ENCODE peak calls at places on chromosomes 11 and 22, in four cellular contexts. One of them, this sample, is unnamed.

GRCh38 chr22:30212363-30212995 is 34.1 kb downstream of the LIF start:
- DNase-seq in psoas muscle: peak
- DNase-seq in mammary epithelial cell: peak
- DNase-seq in CD14-positive monocyte: peak
- DNase-seq in this sample: peak

GRCh38 chr22:39284983-39285382 is 34.4 kb downstream of the RPL3 start:
- DNase-seq in psoas muscle: no peak
- DNase-seq in mammary epithelial cell: no peak
- DNase-seq in CD14-positive monocyte: no peak
- DNase-seq in this sample: no peak

GRCh38 chr11:1832989-1833365 is 1.8 kb upstream of the SYT8 start:
- DNase-seq in psoas muscle: no peak
- DNase-seq in mammary epithelial cell: no peak
- DNase-seq in CD14-positive monocyte: peak
- DNase-seq in this sample: peak

GRCh38 chr11:59846556-59846955 is 1.3 kb upstream of the CBLIF start:
- DNase-seq in psoas muscle: no peak
- DNase-seq in mammary epithelial cell: no peak
- DNase-seq in CD14-positive monocyte: no peak
- DNase-seq in this sample: no peak

GRCh38 chr11:114762437-114762836 is 84.1 kb downstream of the NXPE2 start:
- DNase-seq in psoas muscle: peak
- DNase-seq in mammary epithelial cell: peak
- DNase-seq in CD14-positive monocyte: no peak
- DNase-seq in this sample: no peak

GRCh38 chr11:34627197-34627596 is 6.3 kb downstream of the EHF start:
- DNase-seq in psoas muscle: no peak
- DNase-seq in mammary epithelial cell: peak
- DNase-seq in CD14-positive monocyte: no peak
- DNase-seq in this sample: no peak

GRCh38 chr22:30356392-30357230 is at the start of the genes CCDC157 and SF3A1:
- DNase-seq in psoas muscle: peak
- DNase-seq in mammary epithelial cell: peak
- DNase-seq in CD14-positive monocyte: peak
- DNase-seq in this sample: peak

GRCh38 chr22:49206281-49206680 is 621.4 kb downstream of the BRD1 start:
- DNase-seq in psoas muscle: no peak
- DNase-seq in mammary epithelial cell: no peak
- DNase-seq in CD14-positive monocyte: peak
- DNase-seq in this sample: peak

GRCh38 chr11:12798609-12799011 is 124.4 kb downstream of the TEAD1 start:
- DNase-seq in psoas muscle: no peak
- DNase-seq in mammary epithelial cell: peak
- DNase-seq in CD14-positive monocyte: no peak
- DNase-seq in this sample: no peak

GRCh38 chr11:22432331-22433065 is 94.3 kb downstream of the SLC17A6 start:
- DNase-seq in psoas muscle: peak
- DNase-seq in mammary epithelial cell: no peak
- DNase-seq in CD14-positive monocyte: no peak
- DNase-seq in this sample: no peak

GRCh38 chr11:18352581-18352980 is 30.2 kb downstream of the GTF2H1 start:
- DNase-seq in psoas muscle: no peak
- DNase-seq in mammary epithelial cell: peak
- DNase-seq in CD14-positive monocyte: no peak
- DNase-seq in this sample: no peak

GRCh38 chr11:61793084-61793828 is 545 bp downstream of the FEN1 start:
- DNase-seq in psoas muscle: no peak
- DNase-seq in mammary epithelial cell: peak
- DNase-seq in CD14-positive monocyte: no peak
- DNase-seq in this sample: peak

GRCh38 chr11:40289370-40289769 is 1170.1 kb downstream of the LRRC4C start:
- DNase-seq in psoas muscle: no peak
- DNase-seq in mammary epithelial cell: no peak
- DNase-seq in CD14-positive monocyte: no peak
- DNase-seq in this sample: no peak

GRCh38 chr11:33747969-33748368 is 11.7 kb upstream of the CD59 start:
- DNase-seq in psoas muscle: no peak
- DNase-seq in mammary epithelial cell: no peak
- DNase-seq in CD14-positive monocyte: no peak
- DNase-seq in this sample: peak

GRCh38 chr11:71179877-71180276 is 72.5 kb downstream of the SHANK2 start:
- DNase-seq in psoas muscle: no peak
- DNase-seq in mammary epithelial cell: peak
- DNase-seq in CD14-positive monocyte: no peak
- DNase-seq in this sample: no peak

GRCh38 chr11:112267188-112267591 is 6.5 kb upstream of the PLET1 start:
- DNase-seq in psoas muscle: no peak
- DNase-seq in mammary epithelial cell: no peak
- DNase-seq in CD14-positive monocyte: no peak
- DNase-seq in this sample: no peak

GRCh38 chr22:26124991-26125725 is 44.1 kb upstream of the SEZ6L start:
- DNase-seq in psoas muscle: no peak
- DNase-seq in mammary epithelial cell: no peak
- DNase-seq in CD14-positive monocyte: no peak
- DNase-seq in this sample: no peak

GRCh38 chr11:122242731-122243130 is 126.7 kb upstream of the BLID start:
- DNase-seq in psoas muscle: no peak
- DNase-seq in mammary epithelial cell: no peak
- DNase-seq in CD14-positive monocyte: no peak
- DNase-seq in this sample: no peak

GRCh38 chr11:79285756-79286155 is 155.1 kb downstream of the TENM4 start:
- DNase-seq in psoas muscle: no peak
- DNase-seq in mammary epithelial cell: no peak
- DNase-seq in CD14-positive monocyte: no peak
- DNase-seq in this sample: no peak

GRCh38 chr11:118619444-118620205 is 12.2 kb downstream of the PHLDB1 start:
- DNase-seq in psoas muscle: peak
- DNase-seq in mammary epithelial cell: peak
- DNase-seq in CD14-positive monocyte: no peak
- DNase-seq in this sample: peak

GRCh38 chr11:57150454-57150917 is 31.3 kb upstream of the LRRC55 start:
- DNase-seq in psoas muscle: no peak
- DNase-seq in mammary epithelial cell: no peak
- DNase-seq in CD14-positive monocyte: no peak
- DNase-seq in this sample: no peak

GRCh38 chr11:120773501-120774031 is 250.3 kb upstream of the TBCEL start:
- DNase-seq in psoas muscle: no peak
- DNase-seq in mammary epithelial cell: no peak
- DNase-seq in CD14-positive monocyte: no peak
- DNase-seq in this sample: no peak

GRCh38 chr11:116788534-116788933 is 711 bp upstream of the ZPR1 start:
- DNase-seq in psoas muscle: no peak
- DNase-seq in mammary epithelial cell: no peak
- DNase-seq in CD14-positive monocyte: no peak
- DNase-seq in this sample: no peak

GRCh38 chr22:50403701-50404101 is 60.6 kb downstream of the PPP6R2 start:
- DNase-seq in psoas muscle: peak
- DNase-seq in mammary epithelial cell: no peak
- DNase-seq in CD14-positive monocyte: peak
- DNase-seq in this sample: peak

GRCh38 chr22:39010946-39011625 is 3.0 kb upstream of the APOBEC3C start:
- DNase-seq in psoas muscle: no peak
- DNase-seq in mammary epithelial cell: no peak
- DNase-seq in CD14-positive monocyte: no peak
- DNase-seq in this sample: no peak

GRCh38 chr11:63998558-63999348 is 12.5 kb downstream of the OTUB1 start:
- DNase-seq in psoas muscle: no peak
- DNase-seq in mammary epithelial cell: peak
- DNase-seq in CD14-positive monocyte: peak
- DNase-seq in this sample: peak

GRCh38 chr22:30876925-30877553 is 91.5 kb downstream of the MORC2 start:
- DNase-seq in psoas muscle: no peak
- DNase-seq in mammary epithelial cell: no peak
- DNase-seq in CD14-positive monocyte: no peak
- DNase-seq in this sample: peak

GRCh38 chr11:70643642-70644041 is 245.3 kb downstream of the CTTN start:
- DNase-seq in psoas muscle: no peak
- DNase-seq in mammary epithelial cell: no peak
- DNase-seq in CD14-positive monocyte: no peak
- DNase-seq in this sample: peak

GRCh38 chr11:11143849-11144248 is 209.2 kb downstream of the CSNK2A3 start:
- DNase-seq in psoas muscle: no peak
- DNase-seq in mammary epithelial cell: no peak
- DNase-seq in CD14-positive monocyte: no peak
- DNase-seq in this sample: no peak

GRCh38 chr22:36325163-36326031 is 62.4 kb downstream of the MYH9 start:
- DNase-seq in psoas muscle: peak
- DNase-seq in mammary epithelial cell: peak
- DNase-seq in CD14-positive monocyte: no peak
- DNase-seq in this sample: peak

GRCh38 chr22:23184100-23184763 is 3.9 kb downstream of the BCR start:
- DNase-seq in psoas muscle: no peak
- DNase-seq in mammary epithelial cell: no peak
- DNase-seq in CD14-positive monocyte: no peak
- DNase-seq in this sample: no peak

GRCh38 chr22:46569055-46569847 is 31.8 kb upstream of the CELSR1 start:
- DNase-seq in psoas muscle: no peak
- DNase-seq in mammary epithelial cell: no peak
- DNase-seq in CD14-positive monocyte: no peak
- DNase-seq in this sample: peak

GRCh38 chr22:46567471-46567870 is 30.1 kb upstream of the CELSR1 start:
- DNase-seq in psoas muscle: no peak
- DNase-seq in mammary epithelial cell: no peak
- DNase-seq in CD14-positive monocyte: no peak
- DNase-seq in this sample: no peak

GRCh38 chr22:46569848-46570695 is 32.7 kb upstream of the CELSR1 start:
- DNase-seq in psoas muscle: no peak
- DNase-seq in mammary epithelial cell: no peak
- DNase-seq in CD14-positive monocyte: no peak
- DNase-seq in this sample: peak

GRCh38 chr22:46571642-46572250 is 34.3 kb upstream of the CELSR1 start:
- DNase-seq in psoas muscle: no peak
- DNase-seq in mammary epithelial cell: no peak
- DNase-seq in CD14-positive monocyte: no peak
- DNase-seq in this sample: peak

DNA sequence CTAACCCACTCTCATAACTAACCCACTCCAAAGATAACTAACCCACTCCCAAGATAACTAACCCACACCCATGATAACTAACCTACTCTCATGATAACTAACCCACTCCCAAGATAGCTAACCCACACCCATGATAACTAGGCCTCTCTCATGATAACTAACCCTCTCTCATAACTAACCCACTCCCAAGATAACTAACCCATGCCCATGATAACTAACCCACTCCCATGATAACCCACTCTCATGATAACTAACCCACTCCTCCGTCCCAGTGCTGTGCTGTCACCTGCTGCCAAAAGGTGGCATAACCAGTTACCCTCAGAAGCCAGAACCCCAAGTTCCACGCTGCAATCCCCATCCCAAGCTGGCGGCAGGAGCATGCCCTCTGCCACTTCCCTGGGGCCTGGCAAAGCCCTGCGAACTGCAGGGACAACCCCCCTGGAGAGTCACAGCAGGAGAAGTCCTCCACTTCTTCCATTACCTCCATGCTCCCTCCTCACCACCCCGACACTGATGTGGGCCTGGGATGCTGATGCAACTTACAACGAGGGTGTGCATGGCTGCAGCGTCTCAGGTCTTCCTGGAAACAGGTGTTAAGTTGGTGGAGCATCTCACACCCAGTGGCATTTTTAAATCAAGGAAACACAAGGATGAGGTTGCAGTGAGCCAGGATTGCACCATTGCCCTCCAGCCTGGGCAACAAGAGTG is 30.8 kb upstream of the CELSR1 start:
- DNase-seq in psoas muscle: no peak
- DNase-seq in mammary epithelial cell: no peak
- DNase-seq in CD14-positive monocyte: no peak
- DNase-seq in this sample: peak
- TF ChIP-seq CTCF in psoas muscle: no peak
- TF ChIP-seq CTCF in mammary epithelial cell: peak
- TF ChIP-seq CTCF in CD14-positive monocyte: no peak
- TF ChIP-seq CTCF in this sample: no peak

DNA sequence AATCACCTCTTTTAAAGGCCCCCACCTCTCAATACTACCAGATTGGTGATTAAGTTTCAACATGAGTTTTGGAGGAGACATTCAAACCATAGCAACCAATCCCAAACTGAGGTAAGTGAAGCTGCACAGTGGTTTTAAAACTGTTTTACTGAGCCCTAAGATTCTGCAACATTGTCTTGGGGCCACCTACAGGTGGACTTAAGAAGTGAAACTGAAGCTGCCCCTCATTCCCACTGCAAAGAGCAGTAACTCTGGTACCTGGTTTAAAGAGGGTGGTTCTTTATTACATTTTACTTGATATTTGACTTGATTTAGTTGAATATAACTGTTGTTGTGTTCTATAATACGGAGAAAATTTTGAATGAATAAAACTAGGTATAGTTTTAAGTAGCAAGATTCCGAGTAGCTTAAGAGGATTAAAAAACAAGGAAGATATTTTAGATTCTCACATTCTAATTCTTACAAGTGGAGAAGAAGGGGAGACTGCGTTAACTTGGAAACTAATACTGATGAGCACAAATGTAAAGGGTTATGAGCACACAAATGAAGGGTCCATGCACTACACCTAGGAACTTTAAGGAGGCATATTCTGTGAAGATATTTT is 26.7 kb downstream of the SYT9 start:
- DNase-seq in psoas muscle: no peak
- DNase-seq in mammary epithelial cell: peak
- DNase-seq in CD14-positive monocyte: no peak
- DNase-seq in this sample: peak
- TF ChIP-seq CTCF in psoas muscle: peak
- TF ChIP-seq CTCF in mammary epithelial cell: peak
- TF ChIP-seq CTCF in CD14-positive monocyte: peak
- TF ChIP-seq CTCF in this sample: peak

DNA sequence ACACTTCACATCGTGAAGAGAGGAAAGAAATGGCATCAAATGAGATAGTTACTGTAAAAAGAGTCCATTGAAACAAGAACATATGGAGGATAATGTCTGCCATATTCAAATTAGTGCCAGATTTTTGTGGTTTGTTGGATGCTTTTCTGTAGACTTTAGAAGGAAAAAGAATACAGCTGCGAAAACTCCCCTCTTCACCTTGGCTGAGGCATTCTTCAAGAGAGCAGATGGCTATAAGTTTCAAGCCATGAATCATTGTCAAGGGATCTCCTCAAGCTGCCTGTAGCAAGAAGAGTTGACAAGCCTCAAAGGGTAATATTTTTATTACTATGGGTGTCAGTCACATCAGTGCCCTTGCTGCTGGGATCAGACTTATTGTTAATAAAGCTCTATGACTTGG is 507.4 kb upstream of the RAG2 start:
- DNase-seq in psoas muscle: no peak
- DNase-seq in mammary epithelial cell: no peak
- DNase-seq in CD14-positive monocyte: no peak
- DNase-seq in this sample: no peak
- TF ChIP-seq CTCF in psoas muscle: no peak
- TF ChIP-seq CTCF in mammary epithelial cell: no peak
- TF ChIP-seq CTCF in CD14-positive monocyte: no peak
- TF ChIP-seq CTCF in this sample: no peak

DNA sequence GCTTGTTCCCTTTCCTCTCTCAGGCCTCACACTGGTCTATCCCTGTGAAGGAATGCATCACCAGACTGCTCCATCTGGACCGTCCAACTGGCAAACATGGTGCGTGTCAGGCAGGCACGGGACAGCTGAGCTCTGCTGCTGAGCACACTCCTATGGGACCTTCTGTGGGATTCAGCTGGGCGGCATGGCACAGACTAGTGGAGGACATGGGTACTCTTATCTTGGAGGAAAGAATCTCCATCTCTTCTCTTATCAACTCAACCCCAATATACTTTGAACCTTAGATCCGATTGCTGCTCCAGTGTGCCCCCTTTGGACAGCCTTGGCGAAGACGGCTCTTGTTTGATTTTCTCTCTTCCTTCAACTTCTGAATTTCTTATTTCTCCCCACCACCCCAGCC is 593.6 kb downstream of the ETS1 start:
- DNase-seq in psoas muscle: no peak
- DNase-seq in mammary epithelial cell: no peak
- DNase-seq in CD14-positive monocyte: no peak
- DNase-seq in this sample: peak
- TF ChIP-seq CTCF in psoas muscle: no peak
- TF ChIP-seq CTCF in mammary epithelial cell: no peak
- TF ChIP-seq CTCF in CD14-positive monocyte: no peak
- TF ChIP-seq CTCF in this sample: peak

This sample was measured in osteoblast.